ENCODE peak calls at places on chromosome 21, in eight cellular contexts. C is IMR-90, O is pancreas, H is psoas muscle, J is cardiac muscle cell, U is testis, L is fibroblast of lung, I is suprapubic skin. G is an unnamed sample.

GRCh38 chr21:34926784-34927548 is 122.1 kb downstream of the RUNX1 start:
- DNase-seq in C (peak), O (no peak), H (no peak), J (peak), U (peak), L (no peak), I (no peak), G (no peak)

GRCh38 chr21:27648560-27648959 is 681.7 kb upstream of the ADAMTS5 start:
- DNase-seq in C (peak), O (no peak), H (no peak), J (no peak), U (no peak), L (peak), I (no peak), G (no peak)

GRCh38 chr21:16028163-16028562 is 298.4 kb downstream of the USP25 start:
- DNase-seq in C (no peak), O (no peak), H (no peak), J (no peak), U (no peak), L (no peak), I (no peak), G (no peak)

GRCh38 chr21:23480591-23481270 is 2126.6 kb downstream of the MRPL39 start:
- DNase-seq in C (no peak), O (no peak), H (no peak), J (no peak), U (no peak), L (no peak), I (no peak), G (no peak)

GRCh38 chr21:30981403-30981802 is 56.9 kb downstream of the KRTAP19-8 start:
- DNase-seq in C (no peak), O (no peak), H (no peak), J (no peak), U (no peak), L (no peak), I (no peak), G (no peak)

GRCh38 chr21:38938343-38938742 is 132.6 kb downstream of the ETS2 start:
- DNase-seq in C (peak), O (no peak), H (no peak), J (peak), U (no peak), L (peak), I (no peak), G (no peak)

GRCh38 chr21:16965424-16965823 is 547.4 kb upstream of the CXADR start:
- DNase-seq in C (no peak), O (no peak), H (no peak), J (no peak), U (no peak), L (no peak), I (no peak), G (no peak)

GRCh38 chr21:38037416-38037815 is 121.2 kb upstream of the KCNJ6 start:
- DNase-seq in C (no peak), O (no peak), H (no peak), J (no peak), U (no peak), L (no peak), I (no peak), G (no peak)

GRCh38 chr21:22898061-22898460 is 1899.9 kb downstream of the NCAM2 start:
- DNase-seq in C (no peak), O (no peak), H (no peak), J (no peak), U (no peak), L (no peak), I (no peak), G (no peak)

GRCh38 chr21:46057710-46058241 is 40.1 kb upstream of the COL6A2 start:
- DNase-seq in C (no peak), O (no peak), H (no peak), J (no peak), U (peak), L (no peak), I (no peak), G (no peak)

GRCh38 chr21:46056450-46056903 is 41.4 kb upstream of the COL6A2 start:
- DNase-seq in C (peak), O (no peak), H (peak), J (peak), U (peak), L (peak), I (peak), G (no peak)

GRCh38 chr21:46059195-46059594 is 38.7 kb upstream of the COL6A2 start:
- DNase-seq in C (no peak), O (no peak), H (no peak), J (no peak), U (no peak), L (no peak), I (no peak), G (no peak)

GRCh38 chr21:46057111-46057709 is 40.7 kb upstream of the COL6A2 start:
- DNase-seq in C (no peak), O (no peak), H (no peak), J (no peak), U (peak), L (no peak), I (no peak), G (no peak)

GRCh38 chr21:46058339-46059145 is 39.4 kb upstream of the COL6A2 start:
- DNase-seq in C (no peak), O (no peak), H (no peak), J (no peak), U (peak), L (no peak), I (no peak), G (no peak)
- H3K27ac ChIP-seq in C (peak), O (no peak), H (no peak), J (no peak), U (no peak), L (no peak), I (peak), G (no peak)

GRCh38 chr21:36704958-36705678 is 6.2 kb downstream of the SIM2 start:
- DNase-seq in C (peak), O (no peak), H (no peak), J (no peak), U (no peak), L (no peak), I (no peak), G (no peak)

GRCh38 chr21:36706951-36707762 is 8.2 kb downstream of the SIM2 start:
- DNase-seq in C (peak), O (no peak), H (no peak), J (peak), U (no peak), L (peak), I (peak), G (no peak)

GRCh38 chr21:36704281-36704957 is 5.5 kb downstream of the SIM2 start:
- DNase-seq in C (peak), O (no peak), H (no peak), J (no peak), U (no peak), L (no peak), I (no peak), G (no peak)

GRCh38 chr21:36706482-36706852 is 7.6 kb downstream of the SIM2 start:
- DNase-seq in C (no peak), O (no peak), H (no peak), J (no peak), U (no peak), L (no peak), I (no peak), G (no peak)

GRCh38 chr21:36705679-36706481 is 7.0 kb downstream of the SIM2 start:
- DNase-seq in C (no peak), O (no peak), H (no peak), J (no peak), U (no peak), L (no peak), I (no peak), G (no peak)
- H3K4me3 ChIP-seq in C (no peak), O (no peak), H (no peak), J (no peak), U (no peak), L (no peak), I (no peak), G (no peak)

DNA sequence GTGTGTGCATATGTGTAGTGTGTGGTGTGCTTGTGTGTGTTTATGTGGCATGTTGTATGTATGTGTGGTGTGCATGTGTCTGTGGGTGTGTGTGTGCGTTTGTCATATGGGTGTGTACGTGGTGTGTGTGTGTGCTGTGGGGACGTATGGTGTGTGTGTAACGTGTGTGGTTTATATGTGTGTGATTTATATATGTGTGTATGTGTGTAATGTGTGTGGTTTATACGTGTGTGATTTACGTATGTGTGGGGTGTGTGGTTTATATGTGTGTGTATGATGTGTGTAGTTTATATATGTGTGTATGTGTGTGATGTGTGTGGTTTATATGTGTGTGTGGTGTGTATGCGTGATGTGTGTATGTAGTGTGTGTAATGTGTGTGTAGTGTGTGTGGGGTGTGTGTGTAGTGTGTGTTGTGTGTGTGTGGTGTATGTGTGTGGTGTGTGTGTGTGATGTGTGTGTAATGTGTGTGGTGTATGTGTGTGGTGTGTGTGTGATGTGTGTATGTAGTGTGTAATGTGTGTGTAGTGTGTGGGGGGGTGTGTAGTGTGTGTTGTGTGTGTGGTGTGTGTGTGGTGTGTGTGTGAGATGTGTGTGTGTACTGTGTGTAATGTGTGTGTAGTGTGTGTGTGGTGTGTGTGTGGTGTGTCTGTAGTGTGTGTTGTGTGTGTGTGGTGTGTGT is 32.3 kb upstream of the ADARB1 start:
- DNase-seq in C (no peak), O (no peak), H (no peak), J (no peak), U (no peak), L (peak), I (no peak), G (no peak)
- H3K27ac ChIP-seq in C (peak), O (no peak), H (no peak), J (no peak), U (no peak), L (peak), I (peak), G (no peak)

GRCh38 chr21:29654855-29655254 is 284.9 kb downstream of the GRIK1 start:
- DNase-seq in C (no peak), O (no peak), H (no peak), J (no peak), U (no peak), L (no peak), I (no peak), G (no peak)

GRCh38 chr21:29657228-29657989 is 282.4 kb downstream of the GRIK1 start:
- DNase-seq in C (no peak), O (no peak), H (no peak), J (no peak), U (no peak), L (no peak), I (no peak), G (no peak)

GRCh38 chr21:29655577-29655976 is 284.2 kb downstream of the GRIK1 start:
- DNase-seq in C (no peak), O (no peak), H (no peak), J (no peak), U (no peak), L (no peak), I (no peak), G (no peak)

GRCh38 chr21:29658177-29658933 is 281.4 kb downstream of the GRIK1 start:
- DNase-seq in C (no peak), O (no peak), H (no peak), J (no peak), U (no peak), L (no peak), I (no peak), G (no peak)

GRCh38 chr21:29656504-29657227 is 283.1 kb downstream of the GRIK1 start:
- DNase-seq in C (peak), O (no peak), H (no peak), J (no peak), U (no peak), L (peak), I (no peak), G (no peak)
- H3K4me3 ChIP-seq in C (no peak), O (no peak), H (no peak), J (no peak), U (no peak), L (no peak), I (no peak), G (no peak)

DNA sequence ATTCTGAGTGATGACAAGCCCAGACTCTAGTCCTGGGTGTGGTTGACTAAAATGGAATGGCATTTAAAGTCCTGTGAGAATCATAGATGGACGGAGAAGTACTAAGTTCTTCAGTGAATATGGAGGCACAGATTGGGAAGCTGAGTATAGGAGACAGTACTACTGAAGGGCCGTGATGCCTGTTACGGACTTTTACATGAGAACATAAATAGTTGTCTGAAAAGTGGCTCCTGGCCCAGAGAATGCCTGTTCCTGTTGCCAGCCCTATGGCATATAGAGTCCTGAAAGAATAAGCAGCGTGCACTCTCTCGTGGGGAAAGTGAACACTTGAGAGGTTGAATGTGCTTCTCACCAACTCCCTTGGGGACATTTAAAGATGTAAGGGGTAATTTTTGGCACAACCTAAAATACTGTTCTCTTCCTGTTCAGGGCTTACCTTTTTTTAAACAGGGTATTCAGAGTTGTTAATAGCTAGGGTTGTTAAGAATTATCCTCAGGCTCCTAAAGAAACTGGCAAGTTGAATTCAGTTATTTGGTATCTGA is 20.4 kb downstream of the CCT8 start:
- DNase-seq in C (no peak), O (no peak), H (no peak), J (no peak), U (no peak), L (no peak), I (no peak), G (no peak)
- H3K27ac ChIP-seq in C (peak), O (no peak), H (peak), J (peak), U (peak), L (no peak), I (no peak), G (no peak)

GRCh38 chr21:26572668-26573381 is at the start of gene CYYR1:
- DNase-seq in C (no peak), O (no peak), H (peak), J (peak), U (peak), L (peak), I (no peak), G (no peak)
- H3K4me3 ChIP-seq in C (no peak), O (no peak), H (peak), J (peak), U (peak), L (peak), I (peak), G (no peak)

DNA sequence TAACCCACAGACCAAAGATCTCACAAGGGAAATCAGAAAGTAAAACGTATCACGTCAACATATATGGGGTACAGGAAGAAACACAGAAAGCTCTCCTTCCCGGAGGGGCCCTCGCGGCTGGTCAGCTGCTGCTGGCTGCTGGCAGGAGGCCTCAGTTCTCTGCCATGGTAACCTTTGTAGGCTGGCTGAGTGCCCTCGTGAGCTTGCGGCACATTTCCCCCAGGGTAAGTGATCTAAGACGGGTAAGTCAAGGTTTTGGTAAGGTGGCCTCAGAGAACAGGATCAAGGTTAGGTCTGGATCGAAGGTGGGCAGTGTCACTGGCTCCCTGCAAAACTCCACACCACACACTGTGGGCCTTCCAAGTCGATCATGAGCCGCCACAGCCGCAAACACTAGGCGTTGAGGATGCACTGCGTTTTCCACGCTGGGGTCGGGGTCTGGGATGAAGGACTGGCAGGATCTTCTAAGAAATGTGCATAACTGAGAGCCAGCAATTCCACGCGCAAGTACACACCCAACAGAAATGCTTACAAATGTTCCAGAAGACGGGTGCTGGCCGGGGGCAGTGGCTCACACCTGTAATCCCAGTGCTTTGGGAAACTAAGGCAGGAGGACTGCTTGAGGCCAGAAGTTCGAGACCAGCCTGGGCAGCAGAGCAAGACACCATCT is 33.9 kb downstream of the WDR4 start:
- DNase-seq in C (no peak), O (no peak), H (no peak), J (no peak), U (no peak), L (peak), I (peak), G (peak)
- H3K27ac ChIP-seq in C (no peak), O (no peak), H (no peak), J (no peak), U (no peak), L (no peak), I (peak), G (peak)

GRCh38 chr21:36322083-36322424 is 2.1 kb downstream of the MORC3 start:
- DNase-seq in C (no peak), O (no peak), H (no peak), J (no peak), U (no peak), L (no peak), I (no peak), G (no peak)
- H3K4me3 ChIP-seq in C (peak), O (no peak), H (peak), J (peak), U (no peak), L (peak), I (peak), G (no peak)

GRCh38 chr21:33286600-33287456 is 20.7 kb downstream of the IL10RB start:
- DNase-seq in C (peak), O (no peak), H (no peak), J (no peak), U (peak), L (peak), I (no peak), G (peak)
- H3K27ac ChIP-seq in C (peak), O (peak), H (peak), J (no peak), U (peak), L (no peak), I (peak), G (peak)